ENCODE peak calls at places on chromosomes 13 and 19, in ten cellular contexts. Q is testis, M is neural progenitor cell, V is A673, U is stomach, N is Panc1, C is lower lobe of right lung, J is tibial artery, Z is ovary, R is cardiac muscle cell. E is an unnamed sample.

GRCh38 chr13:41916173-41916954 is 44.5 kb downstream of the VWA8 start:
- DNase-seq in C (no peak), M (no peak), Z (no peak), R (peak; percentile 82), J (no peak), U (no peak), N (no peak), V (peak; percentile 45), Q (no peak), E (no peak)

GRCh38 chr19:42325896-42326771 is 699 bp downstream of the MEGF8 start:
- DNase-seq in N (no peak), Z (peak; percentile 56), Q (no peak), R (no peak), M (no peak), J (no peak), U (peak; percentile 28), C (no peak), V (no peak), E (no peak)

GRCh38 chr19:4144666-4145261 is 8.7 kb upstream of the CREB3L3 start:
- DNase-seq in Z (no peak), Q (no peak), N (no peak), C (no peak), R (peak; percentile 78), M (no peak), J (no peak), V (no peak), U (peak; percentile 32), E (no peak)

GRCh38 chr13:75986818-75987217 is 350.7 kb downstream of the LMO7 start:
- DNase-seq in U (no peak), J (no peak), M (no peak), Q (no peak), N (no peak), R (no peak), Z (no peak), V (no peak), C (no peak), E (no peak)

GRCh38 chr19:3151563-3152430 is 16.0 kb downstream of the GNA15 start:
- DNase-seq in C (no peak), J (no peak), V (no peak), M (no peak), N (no peak), Z (no peak), U (no peak), Q (no peak), R (no peak), E (no peak)

GRCh38 chr19:27775395-27775794 is 1437.6 kb downstream of the UQCRFS1 start:
- DNase-seq in Z (no peak), V (peak; percentile 10), Q (no peak), M (no peak), U (no peak), R (no peak), C (no peak), J (no peak), N (no peak), E (no peak)

GRCh38 chr13:70249332-70250064 is 141.2 kb upstream of the KLHL1 start:
- DNase-seq in Z (no peak), R (peak; percentile 14), N (peak; percentile 27), M (peak; percentile 29), Q (peak; percentile 20), U (no peak), J (no peak), V (no peak), C (no peak), E (no peak)

GRCh38 chr19:36915992-36916830 is at the start of the genes ZNF568 and ZNF829:
- DNase-seq in N (peak; percentile 81), J (peak; percentile 92), R (peak; percentile 90), M (peak; percentile 90), V (peak; percentile 90), C (peak; percentile 92), Z (peak; percentile 84), Q (peak; percentile 95), U (peak; percentile 83), E (peak; percentile 85)

GRCh38 chr13:104289400-104289799 is 1223.2 kb upstream of the SLC10A2 start:
- DNase-seq in R (no peak), Z (no peak), N (no peak), Q (no peak), C (no peak), J (no peak), V (no peak), M (no peak), U (no peak), E (no peak)

GRCh38 chr19:46578450-46578849 is 22.7 kb upstream of the CALM3 start:
- DNase-seq in R (no peak), J (no peak), Q (no peak), M (no peak), U (no peak), C (no peak), V (no peak), N (no peak), Z (no peak), E (no peak)

GRCh38 chr19:46574533-46574932 is 26.6 kb upstream of the CALM3 start:
- DNase-seq in Z (no peak), M (peak; percentile 9), R (peak; percentile 27), V (peak; percentile 87), Q (no peak), C (no peak), N (no peak), U (no peak), J (no peak), E (no peak)

GRCh38 chr19:46573679-46574522 is 27.2 kb upstream of the CALM3 start:
- DNase-seq in M (no peak), J (no peak), Q (peak; percentile 29), U (no peak), C (no peak), R (no peak), Z (no peak), V (no peak), N (no peak), E (no peak)

GRCh38 chr19:46580247-46580646 is 20.9 kb upstream of the CALM3 start:
- DNase-seq in V (no peak), J (no peak), R (no peak), U (no peak), C (no peak), Z (no peak), M (no peak), Q (no peak), N (no peak), E (no peak)

GRCh38 chr19:46579286-46579944 is 21.7 kb upstream of the CALM3 start:
- DNase-seq in J (no peak), Q (peak; percentile 36), N (no peak), C (no peak), U (no peak), M (peak; percentile 55), Z (no peak), V (peak; percentile 21), R (peak; percentile 48), E (peak; percentile 28)
- TF ChIP-seq CTCF in J (peak; percentile 18), Q (no peak), N (no peak), C (peak; percentile 39), U (no peak), M (peak; percentile 68), Z (no peak), V (no peak), R (peak; percentile 54), E (peak; percentile 41)

GRCh38 chr13:23578411-23579071 is 8.3 kb downstream of the TNFRSF19 start:
- DNase-seq in Q (peak; percentile 78), Z (peak; percentile 77), C (peak; percentile 90), N (no peak), V (peak; percentile 66), R (peak; percentile 79), U (peak; percentile 79), M (peak; percentile 82), J (peak; percentile 70), E (peak; percentile 38)
- H3K4me3 ChIP-seq in Q (peak overlapping the region; percentile 89), Z (peak overlapping the region; percentile 73), C (peak overlapping the region; percentile 92), N (peak overlapping the region; percentile 69), V (peak overlapping the region; percentile 60), R (peak overlapping the region; percentile 82), U (peak overlapping the region; percentile 64), M (peak overlapping the region; percentile 94), J (peak overlapping the region; percentile 64), E (peak overlapping the region; percentile 76)

GRCh38 chr13:108215428-108215827 is at the start of gene LIG4:
- DNase-seq in M (peak; percentile 98), R (peak; percentile 96), N (peak; percentile 32), U (peak; percentile 92), Z (peak; percentile 89), J (peak; percentile 83), V (peak; percentile 97), Q (peak; percentile 91), C (peak; percentile 97), E (peak; percentile 92)
- H3K4me1 ChIP-seq in M (peaks cover 13% of the 10 kb centered on the region), R (peaks cover 21% of the 10 kb centered on the region), N (peaks cover 15% of the 10 kb centered on the region), U (peaks cover 34% of the 10 kb centered on the region), Z (peaks cover 9% of the 10 kb centered on the region), J (peaks cover 22% of the 10 kb centered on the region), V (peaks cover 18% of the 10 kb centered on the region), Q (peaks cover 13% of the 10 kb centered on the region), C (peaks cover 37% of the 10 kb centered on the region), E (peaks cover 41% of the 10 kb centered on the region)

GRCh38 chr19:35476149-35476548 is 14.1 kb downstream of the KRTDAP start:
- DNase-seq in C (no peak), J (no peak), M (peak; percentile 35), Z (no peak), V (no peak), U (no peak), Q (no peak), N (no peak), R (no peak), E (no peak)
- TF ChIP-seq CTCF in C (no peak), J (no peak), M (peak; percentile 54), Z (no peak), V (peak; percentile 44), U (no peak), Q (peak; percentile 31), N (peak; percentile 67), R (peak; percentile 10), E (no peak)

GRCh38 chr13:101415358-101416174 is 742 bp downstream of the NALCN start:
- DNase-seq in C (no peak), U (no peak), Z (no peak), Q (no peak), R (no peak), N (no peak), J (no peak), V (no peak), M (peak; percentile 3), E (no peak)
- H3K4me3 ChIP-seq in C (peak overlapping the region; percentile 55), U (peak overlapping the region; percentile 43), Z (peak overlapping the region; percentile 15), Q (peak overlapping the region; percentile 63), R (peak overlapping the region; percentile 74), N (peak overlapping the region; percentile 58), J (peak overlapping the region; percentile 90), V (peak overlapping the region; percentile 52), M (peak overlapping the region; percentile 58), E (no peak overlapping the region)

GRCh38 chr13:48579167-48579918 is 46.5 kb upstream of the RCBTB2 start:
- DNase-seq in V (no peak), C (no peak), J (no peak), M (no peak), N (no peak), Q (no peak), U (peak; percentile 72), R (no peak), Z (no peak), E (no peak)
- H3K4me1 ChIP-seq in V (no peaks in the 10 kb centered on the region), C (peaks cover 20% of the 10 kb centered on the region), J (peaks cover 6% of the 10 kb centered on the region), M (peaks cover 8% of the 10 kb centered on the region), N (no peaks in the 10 kb centered on the region), Q (no peaks in the 10 kb centered on the region), U (peaks cover 19% of the 10 kb centered on the region), R (peaks cover 6% of the 10 kb centered on the region), Z (no peaks in the 10 kb centered on the region), E (no peaks in the 10 kb centered on the region)

E was measured in CD8-positive, alpha-beta T cell.